ENCODE peak calls at places on chromosomes 16 and 17, in ten cellular contexts. Q is HCT116; H is RCC 7860; A is body of pancreas; E is upper lobe of left lung; V is NCI-H1436; L is activated CD8-positive, alpha-beta memory T cell treated with anti-CD3 and anti-CD28 coated beads, Interleukin-2, amount 10 ng/mL, durations not matched to agents 7 days and 5 days; W is CD8-positive, alpha-beta T cell; Z is NCI-H2081; K is hypothalamus. D is an unnamed sample.
A peak's percentile ranks its signal among the peaks of the same experiment; 100 is the strongest.

GRCh38 chr16:59148312-59148711 is 414.2 kb upstream of the GOT2 start:
- DNase-seq in H (no peak), A (no peak), W (no peak), E (no peak), L (no peak), Q (no peak), Z (no peak), K (no peak), V (no peak), D (no peak)

GRCh38 chr16:84479716-84480450 is 24.6 kb downstream of the MEAK7 start:
- DNase-seq in A (no peak), E (peak; percentile 6), L (peak; percentile 31), H (no peak), W (no peak), Z (no peak), K (no peak), V (no peak), Q (no peak), D (no peak)

GRCh38 chr17:71975998-71976649 is 144.7 kb upstream of the SOX9 start:
- DNase-seq in A (peak; percentile 53), W (no peak), Z (no peak), E (peak; percentile 22), V (no peak), Q (no peak), H (peak; percentile 80), L (no peak), K (peak; percentile 61), D (no peak)

GRCh38 chr17:67469208-67469980 is 92.3 kb downstream of the PITPNC1 start:
- DNase-seq in K (no peak), Z (no peak), L (peak; percentile 68), H (no peak), E (no peak), W (no peak), Q (no peak), A (no peak), V (no peak), D (no peak)

GRCh38 chr16:70294385-70295029 is 4.5 kb upstream of the DDX19B start:
- DNase-seq in Z (no peak), V (no peak), A (no peak), L (no peak), K (no peak), W (no peak), Q (no peak), H (no peak), E (no peak), D (no peak)

GRCh38 chr17:79619196-79619595 is 8.3 kb upstream of the RBFOX3 start:
- DNase-seq in L (no peak), K (no peak), V (no peak), A (no peak), H (no peak), E (no peak), Q (no peak), W (no peak), Z (no peak), D (no peak)

GRCh38 chr16:85891033-85891775 is 7.8 kb upstream of the IRF8 start:
- DNase-seq in H (peak; percentile 83), V (no peak), K (no peak), Q (peak; percentile 40), W (no peak), L (no peak), Z (no peak), A (peak; percentile 46), E (no peak), D (no peak)

GRCh38 chr17:81384929-81385319 is 10.3 kb upstream of the BAHCC1 start:
- DNase-seq in H (no peak), E (no peak), A (no peak), Q (no peak), Z (no peak), V (no peak), W (no peak), K (no peak), L (no peak), D (no peak)

GRCh38 chr16:62985727-62986126 is 949.5 kb upstream of the CDH8 start:
- DNase-seq in H (no peak), L (no peak), Q (no peak), K (no peak), Z (no peak), W (no peak), A (no peak), V (no peak), E (no peak), D (no peak)

GRCh38 chr17:8753976-8754440 is 4.3 kb downstream of the SPDYE4 start:
- DNase-seq in A (no peak), Z (peak; percentile 12), V (no peak), H (no peak), E (no peak), Q (peak; percentile 31), K (no peak), W (no peak), L (no peak), D (peak; percentile 69)

GRCh38 chr17:79793924-79794304 is 3.0 kb downstream of the CBX8 start:
- DNase-seq in K (no peak), A (no peak), E (no peak), W (no peak), Z (no peak), Q (peak; percentile 26), H (no peak), L (no peak), V (no peak), D (no peak)

GRCh38 chr16:51133130-51133529 is 17.9 kb downstream of the SALL1 start:
- DNase-seq in H (no peak), L (no peak), W (no peak), A (no peak), E (no peak), Q (no peak), V (no peak), Z (no peak), K (no peak), D (no peak)

GRCh38 chr17:76232342-76232741 is 8.0 kb downstream of the RNF157 start:
- DNase-seq in A (no peak), W (no peak), E (no peak), H (no peak), Z (no peak), V (no peak), Q (no peak), K (no peak), L (no peak), D (no peak)

GRCh38 chr17:2068101-2068518 is 13.2 kb downstream of the HIC1 start:
- DNase-seq in Q (no peak), E (no peak), L (no peak), A (no peak), W (no peak), V (no peak), H (no peak), K (no peak), Z (no peak), D (no peak)

GRCh38 chr16:13957197-13958078 is 37.5 kb downstream of the ERCC4 start:
- DNase-seq in V (peak; percentile 33), E (peak; percentile 75), L (peak; percentile 48), W (no peak), Q (peak; percentile 86), A (peak; percentile 83), K (peak; percentile 12), H (peak; percentile 94), Z (peak; percentile 51), D (peak; percentile 56)

GRCh38 chr17:34386925-34387550 is 24.0 kb upstream of the CCL1 start:
- DNase-seq in E (no peak), W (no peak), Z (no peak), V (no peak), A (no peak), Q (no peak), H (no peak), K (no peak), L (peak; percentile 55), D (no peak)

GRCh38 chr16:86653289-86654006 is 75.1 kb downstream of the FOXL1 start:
- DNase-seq in K (no peak), W (no peak), Q (no peak), Z (no peak), E (no peak), A (no peak), L (no peak), H (no peak), V (no peak), D (no peak)

GRCh38 chr17:5822281-5823060 is 238.2 kb upstream of the NLRP1 start:
- DNase-seq in E (no peak), W (no peak), H (no peak), V (no peak), Z (no peak), K (no peak), Q (no peak), L (no peak), A (no peak), D (no peak)

GRCh38 chr16:22092143-22092933 is at the start of gene VWA3A:
- DNase-seq in Z (no peak), Q (no peak), L (no peak), A (peak; percentile 39), E (no peak), K (peak; percentile 23), V (no peak), W (no peak), H (no peak), D (no peak)

GRCh38 chr16:66429290-66429962 is 2.3 kb downstream of the BEAN1 start:
- DNase-seq in K (no peak), Z (no peak), V (no peak), L (no peak), H (no peak), W (no peak), Q (no peak), E (no peak), A (no peak), D (no peak)

GRCh38 chr16:59859606-59860402 is 1125.7 kb upstream of the GOT2 start:
- DNase-seq in V (no peak), A (no peak), Q (no peak), L (no peak), K (no peak), Z (no peak), E (no peak), W (no peak), H (no peak), D (no peak)

GRCh38 chr17:67245694-67246397 is 850 bp upstream of the HELZ start:
- DNase-seq in W (peak; percentile 23), Q (no peak), L (peak; percentile 60), E (peak; percentile 43), Z (no peak), A (peak; percentile 44), H (no peak), K (peak; percentile 31), V (peak; percentile 14), D (peak; percentile 57)